ENCODE peak calls at places on chromosomes 16 and 17, in five cellular contexts. A is breast epithelium, B is PC-3, W is K562, F is stomach. J is an unnamed sample.

GRCh38 chr17:34383225-34383615 is 20.2 kb upstream of the CCL1 start:
- DNase-seq in F (no peak), B (no peak), W (no peak), A (no peak), J (no peak)

GRCh38 chr17:4485676-4486646 is 12.7 kb upstream of the SPNS2 start:
- DNase-seq in B (no peak), W (no peak), F (no peak), A (no peak), J (no peak)

GRCh38 chr17:81044764-81045589 is 10.0 kb downstream of the BAIAP2 start:
- DNase-seq in A (peak), W (no peak), B (peak), F (peak), J (no peak)

GRCh38 chr17:2198917-2199316 is 104.7 kb downstream of the SMG6 start:
- DNase-seq in W (no peak), F (no peak), B (no peak), A (no peak), J (no peak)

GRCh38 chr16:11182381-11182780 is 73.6 kb downstream of the SOCS1 start:
- DNase-seq in F (no peak), B (no peak), A (peak), W (no peak), J (no peak)

GRCh38 chr17:62911106-62911505 is 54.9 kb upstream of the TANC2 start:
- DNase-seq in W (no peak), F (no peak), B (no peak), A (no peak), J (no peak)

GRCh38 chr17:28384281-28385036 is 13.0 kb downstream of the SARM1 start:
- DNase-seq in F (peak), A (no peak), B (peak), W (no peak), J (no peak)

GRCh38 chr17:32546031-32546444 is 59.2 kb downstream of the CDK5R1 start:
- DNase-seq in A (no peak), W (no peak), B (no peak), F (no peak), J (no peak)

GRCh38 chr17:28940675-28941074 is 10.6 kb downstream of the PHF12 start:
- DNase-seq in W (no peak), B (no peak), A (no peak), F (no peak), J (no peak)

GRCh38 chr17:17669081-17669850 is 12.0 kb upstream of the RAI1 start:
- DNase-seq in F (no peak), A (no peak), W (no peak), B (no peak), J (no peak)

GRCh38 chr17:8375738-8376259 is 705 bp downstream of the KRABD2 start:
- DNase-seq in F (no peak), W (no peak), A (no peak), B (no peak), J (no peak)

GRCh38 chr16:22055881-22056280 is 36.5 kb upstream of the VWA3A start:
- DNase-seq in F (no peak), W (peak), A (no peak), B (no peak), J (no peak)

GRCh38 chr17:34777044-34777443 is 184.2 kb downstream of the CCT6B start:
- DNase-seq in F (no peak), A (no peak), W (no peak), B (no peak), J (no peak)

GRCh38 chr17:42917236-42917603 is 16.6 kb downstream of the G6PC1 start:
- DNase-seq in B (no peak), A (no peak), F (no peak), W (no peak), J (no peak)

GRCh38 chr17:55722742-55723487 is at the start of gene TMEM100:
- DNase-seq in A (no peak), W (peak), F (no peak), B (no peak), J (no peak)

GRCh38 chr17:42541041-42541833 is 5.2 kb downstream of the NAGLU start:
- DNase-seq in W (peak), B (peak), F (peak), A (no peak), J (no peak)

GRCh38 chr16:81524382-81524781 is 79.8 kb downstream of the CMIP start:
- DNase-seq in W (no peak), F (no peak), B (no peak), A (no peak), J (no peak)

GRCh38 chr17:60065136-60065535 is 13.6 kb downstream of the HEATR6 start:
- DNase-seq in W (no peak), F (no peak), B (peak), A (no peak), J (no peak)

GRCh38 chr16:54128629-54129230 is 157.9 kb downstream of the IRX3 start:
- DNase-seq in B (no peak), F (no peak), A (no peak), W (no peak), J (no peak)

GRCh38 chr16:70523013-70523620 is at the start of gene COG4:
- DNase-seq in B (peak), W (peak), A (peak), F (peak), J (peak)

GRCh38 chr17:83030432-83030831 is 49.0 kb upstream of the METRNL start:
- DNase-seq in A (no peak), W (no peak), B (no peak), F (peak), J (no peak)

GRCh38 chr17:27506348-27507218 is 50.3 kb downstream of the KSR1 start:
- DNase-seq in A (no peak), F (no peak), B (peak), W (peak), J (no peak)

GRCh38 chr17:70804161-70804560 is 634.8 kb downstream of the KCNJ2 start:
- DNase-seq in B (peak), A (no peak), F (no peak), W (no peak), J (no peak)

GRCh38 chr17:52751051-52751450 is 592.5 kb upstream of the CA10 start:
- DNase-seq in B (no peak), A (no peak), F (no peak), W (no peak), J (no peak)

GRCh38 chr17:72479113-72479512 is 358.3 kb downstream of the SOX9 start:
- DNase-seq in A (no peak), W (no peak), F (no peak), B (peak), J (no peak)

GRCh38 chr17:50420419-50421112 is 5.5 kb upstream of the ACSF2 start:
- DNase-seq in W (no peak), A (no peak), F (no peak), B (no peak), J (no peak)

GRCh38 chr17:65254166-65254565 is 117.0 kb downstream of the RGS9 start:
- DNase-seq in A (no peak), B (peak), F (no peak), W (no peak), J (no peak)

GRCh38 chr17:75878174-75878998 is at the start of gene TRIM47:
- DNase-seq in B (peak), F (peak), A (peak), W (peak), J (no peak)
- TF ChIP-seq CTCF in B (no peak), F (no peak), A (no peak), W (no peak), J (peak)

GRCh38 chr16:75293173-75293572 is 41.7 kb upstream of the BCAR1 start:
- DNase-seq in B (no peak), W (no peak), A (no peak), F (no peak), J (no peak)
- H3K27ac ChIP-seq in B (no peak), W (no peak), A (peak), F (peak), J (no peak)

GRCh38 chr17:1177099-1177996 is 2.4 kb downstream of the ABR start:
- DNase-seq in B (peak), W (no peak), A (no peak), F (no peak), J (no peak)
- TF ChIP-seq CTCF in B (no peak), W (no peak), A (no peak), F (no peak), J (no peak)

DNA sequence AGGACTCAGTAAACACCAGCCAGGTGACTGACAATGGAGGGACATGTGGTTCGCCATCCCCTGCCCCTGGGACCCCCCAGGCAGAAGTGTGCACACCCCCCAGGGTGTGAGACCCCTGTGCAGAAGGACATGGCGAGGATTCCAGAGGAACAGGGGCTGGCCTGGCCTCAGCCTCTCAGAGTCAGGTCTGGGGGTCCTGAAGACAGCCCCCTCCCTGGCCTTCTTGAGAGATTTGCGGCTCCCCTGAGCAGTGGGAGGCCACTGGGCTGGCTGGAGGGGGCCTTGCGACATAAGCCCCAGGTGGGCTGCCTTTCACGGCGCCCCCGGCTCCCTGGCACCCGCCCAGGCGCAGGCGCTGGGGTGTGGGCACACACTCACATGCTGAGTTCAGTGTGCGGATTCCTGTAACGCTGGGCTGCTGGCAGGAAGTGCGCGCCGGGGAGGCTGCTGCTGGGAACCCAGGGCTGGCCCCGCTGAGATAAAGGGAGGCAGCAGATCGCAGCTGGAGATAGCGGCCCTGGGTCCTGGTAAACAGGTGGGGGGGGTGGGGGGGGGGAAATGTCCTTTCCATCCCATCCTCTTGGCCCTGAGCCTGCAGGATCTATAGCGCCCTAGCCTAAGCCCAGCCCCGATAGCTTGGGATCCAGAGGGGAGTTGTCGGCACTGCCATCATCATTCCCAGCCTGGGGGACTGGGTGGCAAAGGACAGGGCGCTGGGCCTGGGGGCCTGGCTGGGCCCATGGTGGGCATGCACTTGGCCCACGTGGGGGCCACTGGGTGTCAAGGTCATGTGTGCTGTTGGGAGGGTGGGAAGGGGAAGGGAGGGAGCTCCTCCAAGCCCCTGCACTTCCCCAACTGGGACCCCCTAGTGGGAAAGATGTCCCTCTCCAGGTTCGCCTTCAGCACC is 27.1 kb downstream of the TMEM235 start:
- DNase-seq in W (peak), A (no peak), F (peak), B (no peak), J (no peak)
- H3K27ac ChIP-seq in W (peak), A (peak), F (peak), B (no peak), J (peak)

DNA sequence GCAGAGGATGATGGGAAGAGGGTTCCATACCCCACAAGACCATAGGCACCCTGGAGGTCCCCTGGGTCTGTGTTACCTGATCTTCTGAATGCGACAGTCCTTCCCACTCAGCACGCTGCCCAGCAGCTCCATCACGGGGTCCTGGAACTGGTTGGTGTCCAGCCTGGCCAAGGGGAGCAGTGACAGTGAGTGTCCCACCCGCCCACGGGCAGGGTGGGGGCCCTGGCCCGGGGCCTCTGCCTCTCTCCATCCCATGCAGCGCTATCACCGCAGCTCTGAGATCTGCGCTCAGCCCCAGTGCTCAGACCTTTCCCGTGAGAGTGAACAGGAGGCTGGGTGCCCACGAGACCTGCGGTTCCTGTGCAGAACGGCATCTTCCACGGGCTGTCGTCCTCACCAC is 15.6 kb downstream of the NLRC3 start:
- DNase-seq in F (no peak), B (no peak), W (no peak), A (no peak), J (no peak)
- TF ChIP-seq CTCF in F (no peak), B (no peak), W (no peak), A (no peak), J (no peak)

J was measured in esophagus squamous epithelium.